ENCODE peak calls at places on chromosomes 6 and 20, in ten cellular contexts. One of them, this sample, is unnamed.

GRCh38 chr20:13613917-13614316 is 24.8 kb downstream of the TASP1 start:
- DNase-seq in substantia nigra: no peak
- DNase-seq in activated CD4-positive, alpha-beta T cell treated with anti-CD3 and anti-CD28 coated beads, Interleukin-2, amount 50 U/mL, for 1 hour: no peak
- DNase-seq in cardiac septum: no peak
- DNase-seq in activated gamma-delta T cell treated with Interleukin-2 at 50 U/mL for 16 hours: no peak
- DNase-seq in AML-193: no peak
- DNase-seq in astrocyte of the spinal cord: no peak
- DNase-seq in neural crest cell: no peak
- DNase-seq in foreskin fibroblast: no peak
- DNase-seq in iris pigment epithelial cell: peak
- DNase-seq in this sample: no peak

GRCh38 chr6:74519172-74519571 is 686.7 kb downstream of the COL12A1 start:
- DNase-seq in neural crest cell: no peak
- DNase-seq in substantia nigra: no peak
- DNase-seq in iris pigment epithelial cell: peak
- DNase-seq in activated CD4-positive, alpha-beta T cell treated with anti-CD3 and anti-CD28 coated beads, Interleukin-2, amount 50 U/mL, for 1 hour: no peak
- DNase-seq in cardiac septum: no peak
- DNase-seq in foreskin fibroblast: peak
- DNase-seq in activated gamma-delta T cell treated with Interleukin-2 at 50 U/mL for 16 hours: no peak
- DNase-seq in astrocyte of the spinal cord: peak
- DNase-seq in AML-193: no peak
- DNase-seq in this sample: no peak

GRCh38 chr20:37421988-37422387 is 76.0 kb downstream of the SRC start:
- DNase-seq in activated CD4-positive, alpha-beta T cell treated with anti-CD3 and anti-CD28 coated beads, Interleukin-2, amount 50 U/mL, for 1 hour: no peak
- DNase-seq in astrocyte of the spinal cord: peak
- DNase-seq in foreskin fibroblast: no peak
- DNase-seq in substantia nigra: no peak
- DNase-seq in AML-193: no peak
- DNase-seq in neural crest cell: no peak
- DNase-seq in cardiac septum: no peak
- DNase-seq in activated gamma-delta T cell treated with Interleukin-2 at 50 U/mL for 16 hours: no peak
- DNase-seq in iris pigment epithelial cell: no peak
- DNase-seq in this sample: no peak

GRCh38 chr6:47144306-47144705 is 102.2 kb upstream of the ADGRF1 start:
- DNase-seq in iris pigment epithelial cell: peak
- DNase-seq in astrocyte of the spinal cord: no peak
- DNase-seq in AML-193: no peak
- DNase-seq in activated CD4-positive, alpha-beta T cell treated with anti-CD3 and anti-CD28 coated beads, Interleukin-2, amount 50 U/mL, for 1 hour: no peak
- DNase-seq in foreskin fibroblast: peak
- DNase-seq in activated gamma-delta T cell treated with Interleukin-2 at 50 U/mL for 16 hours: no peak
- DNase-seq in substantia nigra: no peak
- DNase-seq in neural crest cell: no peak
- DNase-seq in cardiac septum: no peak
- DNase-seq in this sample: no peak

GRCh38 chr6:53746442-53747103 is 48.2 kb upstream of the LRRC1 start:
- DNase-seq in activated gamma-delta T cell treated with Interleukin-2 at 50 U/mL for 16 hours: no peak
- DNase-seq in neural crest cell: no peak
- DNase-seq in astrocyte of the spinal cord: no peak
- DNase-seq in AML-193: no peak
- DNase-seq in iris pigment epithelial cell: no peak
- DNase-seq in foreskin fibroblast: no peak
- DNase-seq in substantia nigra: no peak
- DNase-seq in cardiac septum: no peak
- DNase-seq in activated CD4-positive, alpha-beta T cell treated with anti-CD3 and anti-CD28 coated beads, Interleukin-2, amount 50 U/mL, for 1 hour: no peak
- DNase-seq in this sample: no peak

GRCh38 chr6:128712898-128713297 is 170.0 kb upstream of the LAMA2 start:
- DNase-seq in neural crest cell: no peak
- DNase-seq in substantia nigra: no peak
- DNase-seq in astrocyte of the spinal cord: no peak
- DNase-seq in activated gamma-delta T cell treated with Interleukin-2 at 50 U/mL for 16 hours: no peak
- DNase-seq in iris pigment epithelial cell: no peak
- DNase-seq in foreskin fibroblast: peak
- DNase-seq in activated CD4-positive, alpha-beta T cell treated with anti-CD3 and anti-CD28 coated beads, Interleukin-2, amount 50 U/mL, for 1 hour: no peak
- DNase-seq in AML-193: no peak
- DNase-seq in cardiac septum: no peak
- DNase-seq in this sample: no peak

GRCh38 chr6:150377211-150377781 is 8.5 kb downstream of the IYD start:
- DNase-seq in cardiac septum: no peak
- DNase-seq in foreskin fibroblast: no peak
- DNase-seq in AML-193: no peak
- DNase-seq in substantia nigra: no peak
- DNase-seq in activated gamma-delta T cell treated with Interleukin-2 at 50 U/mL for 16 hours: no peak
- DNase-seq in activated CD4-positive, alpha-beta T cell treated with anti-CD3 and anti-CD28 coated beads, Interleukin-2, amount 50 U/mL, for 1 hour: no peak
- DNase-seq in astrocyte of the spinal cord: peak
- DNase-seq in neural crest cell: no peak
- DNase-seq in iris pigment epithelial cell: no peak
- DNase-seq in this sample: no peak

GRCh38 chr20:20211274-20211987 is 156.5 kb upstream of the INSM1 start:
- DNase-seq in iris pigment epithelial cell: no peak
- DNase-seq in activated CD4-positive, alpha-beta T cell treated with anti-CD3 and anti-CD28 coated beads, Interleukin-2, amount 50 U/mL, for 1 hour: no peak
- DNase-seq in astrocyte of the spinal cord: peak
- DNase-seq in foreskin fibroblast: no peak
- DNase-seq in substantia nigra: no peak
- DNase-seq in AML-193: no peak
- DNase-seq in activated gamma-delta T cell treated with Interleukin-2 at 50 U/mL for 16 hours: no peak
- DNase-seq in cardiac septum: no peak
- DNase-seq in neural crest cell: no peak
- DNase-seq in this sample: no peak

GRCh38 chr20:4813839-4814695 is 92.4 kb downstream of the PRND start:
- DNase-seq in substantia nigra: no peak
- DNase-seq in foreskin fibroblast: no peak
- DNase-seq in neural crest cell: no peak
- DNase-seq in activated CD4-positive, alpha-beta T cell treated with anti-CD3 and anti-CD28 coated beads, Interleukin-2, amount 50 U/mL, for 1 hour: peak
- DNase-seq in AML-193: peak
- DNase-seq in activated gamma-delta T cell treated with Interleukin-2 at 50 U/mL for 16 hours: peak
- DNase-seq in iris pigment epithelial cell: no peak
- DNase-seq in cardiac septum: no peak
- DNase-seq in astrocyte of the spinal cord: no peak
- DNase-seq in this sample: no peak

GRCh38 chr6:127147576-127147975 is 29.1 kb downstream of the RSPO3 start:
- DNase-seq in activated CD4-positive, alpha-beta T cell treated with anti-CD3 and anti-CD28 coated beads, Interleukin-2, amount 50 U/mL, for 1 hour: no peak
- DNase-seq in activated gamma-delta T cell treated with Interleukin-2 at 50 U/mL for 16 hours: no peak
- DNase-seq in cardiac septum: no peak
- DNase-seq in foreskin fibroblast: no peak
- DNase-seq in astrocyte of the spinal cord: no peak
- DNase-seq in substantia nigra: no peak
- DNase-seq in AML-193: no peak
- DNase-seq in neural crest cell: no peak
- DNase-seq in iris pigment epithelial cell: no peak
- DNase-seq in this sample: no peak

GRCh38 chr6:112576421-112576820 is 229.3 kb downstream of the RFPL4B start:
- DNase-seq in AML-193: no peak
- DNase-seq in activated gamma-delta T cell treated with Interleukin-2 at 50 U/mL for 16 hours: no peak
- DNase-seq in substantia nigra: no peak
- DNase-seq in foreskin fibroblast: peak
- DNase-seq in astrocyte of the spinal cord: peak
- DNase-seq in iris pigment epithelial cell: peak
- DNase-seq in neural crest cell: no peak
- DNase-seq in cardiac septum: no peak
- DNase-seq in activated CD4-positive, alpha-beta T cell treated with anti-CD3 and anti-CD28 coated beads, Interleukin-2, amount 50 U/mL, for 1 hour: no peak
- DNase-seq in this sample: no peak

This sample was measured in D341Med.